ENCODE peak calls at places on chromosome 11, in nine cellular contexts. One of them, this sample, is unnamed.

GRCh38 chr11:123511037-123511870 is 81.2 kb downstream of the GRAMD1B start:
- DNase-seq in NB4: peak
- DNase-seq in IMR-90: peak
- DNase-seq in AG04450: peak
- DNase-seq in left ventricle myocardium inferior: peak
- DNase-seq in stomach: peak
- DNase-seq in esophagus squamous epithelium: no peak
- DNase-seq in osteoblast: peak
- DNase-seq in fibroblast of mammary gland: peak
- DNase-seq in this sample: peak

GRCh38 chr11:107293677-107294344 is 163.8 kb downstream of the CWF19L2 start:
- DNase-seq in NB4: no peak
- DNase-seq in IMR-90: no peak
- DNase-seq in AG04450: no peak
- DNase-seq in left ventricle myocardium inferior: no peak
- DNase-seq in stomach: no peak
- DNase-seq in esophagus squamous epithelium: no peak
- DNase-seq in osteoblast: no peak
- DNase-seq in fibroblast of mammary gland: no peak
- DNase-seq in this sample: no peak

GRCh38 chr11:107780775-107781174 is 68.9 kb upstream of the SLN start:
- DNase-seq in NB4: no peak
- DNase-seq in IMR-90: no peak
- DNase-seq in AG04450: no peak
- DNase-seq in left ventricle myocardium inferior: no peak
- DNase-seq in stomach: no peak
- DNase-seq in esophagus squamous epithelium: no peak
- DNase-seq in osteoblast: no peak
- DNase-seq in fibroblast of mammary gland: no peak
- DNase-seq in this sample: no peak

GRCh38 chr11:3152471-3153110 is 12.5 kb downstream of the OSBPL5 start:
- DNase-seq in NB4: no peak
- DNase-seq in IMR-90: peak
- DNase-seq in AG04450: no peak
- DNase-seq in left ventricle myocardium inferior: peak
- DNase-seq in stomach: no peak
- DNase-seq in esophagus squamous epithelium: no peak
- DNase-seq in osteoblast: peak
- DNase-seq in fibroblast of mammary gland: peak
- DNase-seq in this sample: no peak

GRCh38 chr11:62132188-62132587 is 8.4 kb downstream of the INCENP start:
- DNase-seq in NB4: no peak
- DNase-seq in IMR-90: no peak
- DNase-seq in AG04450: no peak
- DNase-seq in left ventricle myocardium inferior: no peak
- DNase-seq in stomach: peak
- DNase-seq in esophagus squamous epithelium: no peak
- DNase-seq in osteoblast: peak
- DNase-seq in fibroblast of mammary gland: no peak
- DNase-seq in this sample: no peak

GRCh38 chr11:45795379-45795778 is 9.6 kb upstream of the SLC35C1 start:
- DNase-seq in NB4: no peak
- DNase-seq in IMR-90: no peak
- DNase-seq in AG04450: no peak
- DNase-seq in left ventricle myocardium inferior: no peak
- DNase-seq in stomach: no peak
- DNase-seq in esophagus squamous epithelium: no peak
- DNase-seq in osteoblast: no peak
- DNase-seq in fibroblast of mammary gland: no peak
- DNase-seq in this sample: no peak

GRCh38 chr11:118889796-118890195 is 6.1 kb downstream of the CXCR5 start:
- DNase-seq in NB4: no peak
- DNase-seq in IMR-90: no peak
- DNase-seq in AG04450: no peak
- DNase-seq in left ventricle myocardium inferior: peak
- DNase-seq in stomach: no peak
- DNase-seq in esophagus squamous epithelium: no peak
- DNase-seq in osteoblast: peak
- DNase-seq in fibroblast of mammary gland: peak
- DNase-seq in this sample: peak

GRCh38 chr11:40597546-40598113 is 861.8 kb downstream of the LRRC4C start:
- DNase-seq in NB4: no peak
- DNase-seq in IMR-90: no peak
- DNase-seq in AG04450: no peak
- DNase-seq in left ventricle myocardium inferior: no peak
- DNase-seq in stomach: no peak
- DNase-seq in esophagus squamous epithelium: no peak
- DNase-seq in osteoblast: no peak
- DNase-seq in fibroblast of mammary gland: peak
- DNase-seq in this sample: no peak

GRCh38 chr11:134385774-134386565 is 26.1 kb downstream of the B3GAT1 start:
- DNase-seq in NB4: no peak
- DNase-seq in IMR-90: no peak
- DNase-seq in AG04450: no peak
- DNase-seq in left ventricle myocardium inferior: no peak
- DNase-seq in stomach: peak
- DNase-seq in esophagus squamous epithelium: no peak
- DNase-seq in osteoblast: no peak
- DNase-seq in fibroblast of mammary gland: no peak
- DNase-seq in this sample: no peak

DNA sequence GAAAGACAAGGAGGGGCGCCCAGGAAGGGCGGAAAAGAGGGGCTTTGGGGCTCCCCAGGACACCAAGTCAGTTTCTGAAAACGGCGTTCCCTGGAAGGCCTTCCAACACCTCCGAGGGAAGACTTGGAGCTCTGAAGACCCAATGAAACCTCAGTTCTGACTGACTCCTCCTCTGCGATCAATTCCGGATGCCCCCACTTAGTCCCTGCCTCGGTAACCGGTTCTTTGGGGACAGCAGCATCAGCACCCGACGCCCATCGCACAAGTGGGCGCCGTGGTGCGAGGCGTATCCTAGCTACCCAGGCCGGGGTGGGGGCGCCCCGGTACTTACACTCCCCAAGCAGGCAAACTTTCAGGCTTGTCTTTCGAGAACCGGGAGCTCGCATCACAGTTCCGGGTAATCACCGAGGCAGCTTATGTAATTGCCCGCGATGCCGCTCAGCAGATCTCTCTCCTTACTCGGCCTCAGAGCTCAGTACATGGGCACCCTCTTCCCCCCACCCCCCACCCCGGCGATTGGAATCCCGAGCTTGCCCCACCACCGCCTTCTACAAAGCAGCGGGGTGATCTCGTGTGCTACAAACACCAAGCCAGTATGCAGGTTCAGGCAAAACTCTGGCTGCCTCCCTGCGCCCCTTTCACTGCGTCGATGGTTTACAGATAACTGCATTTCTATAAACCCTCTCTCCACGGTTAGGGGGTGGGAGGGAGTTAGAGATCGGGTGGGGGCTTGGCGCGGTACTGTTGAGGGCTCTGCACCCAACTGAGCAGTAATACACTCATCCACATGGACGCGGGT is 2.0 kb downstream of the TENM4 start:
- DNase-seq in NB4: no peak
- DNase-seq in IMR-90: peak
- DNase-seq in AG04450: no peak
- DNase-seq in left ventricle myocardium inferior: peak
- DNase-seq in stomach: no peak
- DNase-seq in esophagus squamous epithelium: no peak
- DNase-seq in osteoblast: peak
- DNase-seq in fibroblast of mammary gland: peak
- DNase-seq in this sample: no peak
- H3K4me3 ChIP-seq in NB4: no peak
- H3K4me3 ChIP-seq in IMR-90: peak
- H3K4me3 ChIP-seq in AG04450: peak
- H3K4me3 ChIP-seq in left ventricle myocardium inferior: peak
- H3K4me3 ChIP-seq in stomach: peak
- H3K4me3 ChIP-seq in esophagus squamous epithelium: peak
- H3K4me3 ChIP-seq in osteoblast: peak
- H3K4me3 ChIP-seq in fibroblast of mammary gland: peak
- H3K4me3 ChIP-seq in this sample: peak

DNA sequence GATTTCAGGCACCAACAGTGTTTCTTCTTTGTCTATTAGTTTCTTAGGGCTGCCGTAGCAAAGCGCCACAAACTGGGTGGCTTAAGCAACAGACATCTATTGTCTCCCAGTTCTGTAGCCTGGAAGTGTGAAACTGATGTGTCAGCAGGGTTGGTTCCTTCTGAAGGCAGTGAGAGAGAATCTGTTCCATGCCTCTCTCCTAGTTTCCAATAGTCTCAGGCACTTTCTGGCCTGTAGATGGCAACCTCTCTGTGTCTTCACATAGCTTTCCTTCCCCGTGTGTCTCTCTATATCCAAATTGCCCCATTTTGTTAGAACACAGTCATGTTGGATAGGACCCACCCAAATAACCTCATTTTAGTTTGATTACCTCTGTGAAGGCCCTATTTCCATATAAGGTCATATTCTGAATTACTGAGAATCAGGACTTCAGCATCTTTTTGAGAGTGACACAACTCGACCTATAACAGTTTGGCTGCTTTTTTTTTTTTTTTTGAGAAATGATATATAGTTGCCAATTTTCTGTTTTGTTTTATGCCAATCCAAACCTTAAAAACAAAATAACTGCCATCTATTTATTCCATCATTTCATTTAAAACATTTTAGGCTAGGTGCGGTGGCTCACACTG is 108.2 kb downstream of the SLC36A4 start:
- DNase-seq in NB4: peak
- DNase-seq in IMR-90: peak
- DNase-seq in AG04450: peak
- DNase-seq in left ventricle myocardium inferior: no peak
- DNase-seq in stomach: no peak
- DNase-seq in esophagus squamous epithelium: no peak
- DNase-seq in osteoblast: no peak
- DNase-seq in fibroblast of mammary gland: peak
- DNase-seq in this sample: peak
- TF ChIP-seq CTCF in NB4: peak
- TF ChIP-seq CTCF in IMR-90: peak
- TF ChIP-seq CTCF in AG04450: peak
- TF ChIP-seq CTCF in left ventricle myocardium inferior: peak
- TF ChIP-seq CTCF in stomach: peak
- TF ChIP-seq CTCF in esophagus squamous epithelium: peak
- TF ChIP-seq CTCF in osteoblast: peak
- TF ChIP-seq CTCF in fibroblast of mammary gland: peak
- TF ChIP-seq CTCF in this sample: peak

GRCh38 chr11:61092280-61092766 is 10.0 kb upstream of the CD5 start:
- DNase-seq in NB4: no peak
- DNase-seq in IMR-90: no peak
- DNase-seq in AG04450: no peak
- DNase-seq in left ventricle myocardium inferior: no peak
- DNase-seq in stomach: no peak
- DNase-seq in esophagus squamous epithelium: no peak
- DNase-seq in osteoblast: peak
- DNase-seq in fibroblast of mammary gland: no peak
- DNase-seq in this sample: no peak

GRCh38 chr11:61091373-61092279 is 10.7 kb upstream of the CD5 start:
- DNase-seq in NB4: peak
- DNase-seq in IMR-90: peak
- DNase-seq in AG04450: no peak
- DNase-seq in left ventricle myocardium inferior: no peak
- DNase-seq in stomach: no peak
- DNase-seq in esophagus squamous epithelium: no peak
- DNase-seq in osteoblast: no peak
- DNase-seq in fibroblast of mammary gland: peak
- DNase-seq in this sample: peak

GRCh38 chr11:61090982-61091372 is 11.3 kb upstream of the CD5 start:
- DNase-seq in NB4: no peak
- DNase-seq in IMR-90: no peak
- DNase-seq in AG04450: no peak
- DNase-seq in left ventricle myocardium inferior: no peak
- DNase-seq in stomach: no peak
- DNase-seq in esophagus squamous epithelium: no peak
- DNase-seq in osteoblast: no peak
- DNase-seq in fibroblast of mammary gland: no peak
- DNase-seq in this sample: no peak

GRCh38 chr11:61095022-61095421 is 7.3 kb upstream of the CD5 start:
- DNase-seq in NB4: peak
- DNase-seq in IMR-90: no peak
- DNase-seq in AG04450: no peak
- DNase-seq in left ventricle myocardium inferior: no peak
- DNase-seq in stomach: no peak
- DNase-seq in esophagus squamous epithelium: no peak
- DNase-seq in osteoblast: no peak
- DNase-seq in fibroblast of mammary gland: no peak
- DNase-seq in this sample: no peak

DNA sequence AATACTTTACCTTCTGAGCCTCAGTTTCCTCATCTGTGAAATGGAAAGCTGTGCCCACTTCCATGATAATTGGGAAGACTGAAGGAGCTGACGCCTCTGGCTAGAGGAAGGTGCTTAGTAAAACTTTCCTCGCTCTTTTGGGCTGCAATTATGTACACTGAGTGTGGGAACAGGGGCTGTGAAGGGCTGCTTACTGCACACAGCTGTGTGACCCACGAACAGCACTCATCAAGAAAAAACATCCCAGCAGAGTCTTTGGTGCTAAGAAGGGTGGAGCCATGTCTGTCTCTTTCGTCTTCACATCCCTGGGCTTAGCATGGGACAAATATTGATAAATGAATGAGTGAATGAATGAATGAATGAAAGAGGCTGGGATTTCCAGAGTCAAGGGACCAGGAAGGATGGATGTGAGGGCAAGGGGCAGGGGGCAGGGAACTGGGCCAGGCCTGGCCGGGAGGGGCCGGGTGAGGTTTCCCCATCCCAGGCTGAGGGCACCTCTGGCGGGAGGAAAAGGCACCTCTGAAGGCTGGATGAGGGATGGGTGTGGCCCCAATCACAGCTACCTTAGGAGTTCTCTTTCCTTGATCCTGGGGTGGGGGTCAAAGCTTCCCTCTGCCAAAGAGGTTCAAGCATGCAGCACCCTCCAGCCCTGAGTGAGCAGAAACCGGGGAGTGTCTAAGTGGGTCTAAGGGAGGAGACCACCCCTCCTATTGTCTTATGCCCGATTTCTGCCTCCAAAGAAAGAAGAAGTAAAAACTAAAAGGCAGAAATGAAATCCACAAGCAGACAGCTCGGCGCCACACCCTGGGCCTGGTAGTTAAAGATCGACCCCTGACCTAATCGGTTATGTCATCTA is 9.2 kb upstream of the CD5 start:
- DNase-seq in NB4: no peak
- DNase-seq in IMR-90: no peak
- DNase-seq in AG04450: no peak
- DNase-seq in left ventricle myocardium inferior: no peak
- DNase-seq in stomach: no peak
- DNase-seq in esophagus squamous epithelium: no peak
- DNase-seq in osteoblast: no peak
- DNase-seq in fibroblast of mammary gland: no peak
- DNase-seq in this sample: no peak
- H3K4me3 ChIP-seq in NB4: no peak
- H3K4me3 ChIP-seq in IMR-90: no peak
- H3K4me3 ChIP-seq in AG04450: no peak
- H3K4me3 ChIP-seq in left ventricle myocardium inferior: no peak
- H3K4me3 ChIP-seq in stomach: no peak
- H3K4me3 ChIP-seq in esophagus squamous epithelium: no peak
- H3K4me3 ChIP-seq in osteoblast: no peak
- H3K4me3 ChIP-seq in fibroblast of mammary gland: no peak
- H3K4me3 ChIP-seq in this sample: no peak

DNA sequence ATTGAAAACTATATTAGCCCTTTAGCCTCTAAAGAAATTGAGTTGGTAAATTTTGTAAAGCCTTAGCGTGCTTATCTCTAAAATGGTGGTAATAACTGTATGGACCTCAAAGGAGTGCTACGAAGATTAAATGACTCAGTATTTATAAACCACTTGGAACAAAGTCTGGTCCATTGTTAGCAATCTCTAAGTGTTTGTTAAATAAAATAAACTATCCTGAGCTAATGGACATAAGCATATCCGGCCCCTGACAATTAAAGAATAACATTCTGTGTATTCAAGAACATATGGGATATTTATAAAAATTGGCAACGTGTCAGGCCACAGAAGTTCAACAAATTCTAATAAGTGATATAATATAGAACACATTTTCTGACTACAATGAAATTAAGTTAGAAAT is 70.9 kb downstream of the MYEOV start:
- DNase-seq in NB4: no peak
- DNase-seq in IMR-90: peak
- DNase-seq in AG04450: no peak
- DNase-seq in left ventricle myocardium inferior: no peak
- DNase-seq in stomach: no peak
- DNase-seq in esophagus squamous epithelium: no peak
- DNase-seq in osteoblast: no peak
- DNase-seq in fibroblast of mammary gland: peak
- DNase-seq in this sample: peak
- TF ChIP-seq CTCF in NB4: no peak
- TF ChIP-seq CTCF in IMR-90: no peak
- TF ChIP-seq CTCF in AG04450: no peak
- TF ChIP-seq CTCF in left ventricle myocardium inferior: no peak
- TF ChIP-seq CTCF in stomach: no peak
- TF ChIP-seq CTCF in esophagus squamous epithelium: no peak
- TF ChIP-seq CTCF in osteoblast: no peak
- TF ChIP-seq CTCF in fibroblast of mammary gland: no peak
- TF ChIP-seq CTCF in this sample: no peak